ENCODE peak calls at places on chromosomes 3 and 15, in ten cellular contexts. H, J, L, C, P, F, T, E, Z and B are unnamed samples.

GRCh38 chr3:105448338-105448982 is 81.8 kb downstream of the ALCAM start:
- DNase-seq in H (no peak), J (no peak), L (no peak), C (no peak), P (peak), F (no peak), T (no peak), E (no peak), Z (no peak), B (no peak)

GRCh38 chr15:69976366-69976994 is 121.2 kb downstream of the TLE3 start:
- DNase-seq in H (no peak), J (peak), L (peak), C (no peak), P (peak), F (no peak), T (peak), E (no peak), Z (peak), B (peak)

GRCh38 chr3:18559323-18559972 is 134.3 kb upstream of the SATB1 start:
- DNase-seq in H (no peak), J (peak), L (peak), C (no peak), P (peak), F (no peak), T (peak), E (peak), Z (peak), B (no peak)

GRCh38 chr3:110583373-110583935 is 488.2 kb upstream of the NECTIN3 start:
- DNase-seq in H (no peak), J (no peak), L (peak), C (no peak), P (peak), F (no peak), T (no peak), E (no peak), Z (no peak), B (no peak)

GRCh38 chr15:98724017-98724416 is 75.7 kb downstream of the IGF1R start:
- DNase-seq in H (no peak), J (no peak), L (no peak), C (no peak), P (no peak), F (no peak), T (no peak), E (no peak), Z (no peak), B (no peak)

GRCh38 chr3:111809196-111809595 is 49.9 kb upstream of the PHLDB2 start:
- DNase-seq in H (no peak), J (no peak), L (no peak), C (no peak), P (peak), F (no peak), T (no peak), E (no peak), Z (no peak), B (no peak)

GRCh38 chr3:18111702-18112311 is 313.3 kb downstream of the SATB1 start:
- DNase-seq in H (no peak), J (no peak), L (peak), C (no peak), P (peak), F (no peak), T (no peak), E (peak), Z (no peak), B (no peak)

GRCh38 chr15:33737687-33738606 is 230.3 kb upstream of the CHRM5 start:
- DNase-seq in H (no peak), J (peak), L (peak), C (no peak), P (peak), F (no peak), T (no peak), E (peak), Z (peak), B (no peak)

GRCh38 chr15:73573572-73573971 is 59.6 kb downstream of the NPTN start:
- DNase-seq in H (no peak), J (no peak), L (peak), C (peak), P (peak), F (peak), T (peak), E (peak), Z (no peak), B (no peak)

GRCh38 chr3:129723558-129724324 is 117.3 kb upstream of the PLXND1 start:
- DNase-seq in H (peak), J (no peak), L (peak), C (peak), P (peak), F (peak), T (peak), E (no peak), Z (peak), B (peak)

GRCh38 chr3:156787015-156787414 is 39.1 kb upstream of the LEKR1 start:
- DNase-seq in H (no peak), J (no peak), L (no peak), C (no peak), P (no peak), F (no peak), T (no peak), E (peak), Z (no peak), B (no peak)

GRCh38 chr15:67048281-67049279 is 16.8 kb upstream of the SMAD3 start:
- DNase-seq in H (no peak), J (peak), L (peak), C (peak), P (peak), F (peak), T (peak), E (no peak), Z (peak), B (peak)

GRCh38 chr3:89256395-89256794 is 149.0 kb downstream of the EPHA3 start:
- DNase-seq in H (no peak), J (no peak), L (no peak), C (no peak), P (no peak), F (no peak), T (no peak), E (no peak), Z (no peak), B (no peak)

GRCh38 chr15:50257924-50258323 is 7.6 kb downstream of the HDC start:
- DNase-seq in H (no peak), J (peak), L (peak), C (peak), P (peak), F (no peak), T (no peak), E (no peak), Z (no peak), B (no peak)

GRCh38 chr3:197171481-197172067 is 126.8 kb downstream of the DLG1 start:
- DNase-seq in H (no peak), J (no peak), L (peak), C (no peak), P (peak), F (no peak), T (no peak), E (no peak), Z (no peak), B (no peak)

GRCh38 chr3:197175503-197175902 is 122.9 kb downstream of the DLG1 start:
- DNase-seq in H (no peak), J (no peak), L (no peak), C (no peak), P (no peak), F (no peak), T (no peak), E (no peak), Z (no peak), B (no peak)

GRCh38 chr3:197173620-197174019 is 124.8 kb downstream of the DLG1 start:
- DNase-seq in H (no peak), J (no peak), L (no peak), C (no peak), P (no peak), F (no peak), T (no peak), E (no peak), Z (no peak), B (no peak)

GRCh38 chr3:197178998-197179397 is 119.4 kb downstream of the DLG1 start:
- DNase-seq in H (no peak), J (no peak), L (no peak), C (no peak), P (no peak), F (no peak), T (no peak), E (no peak), Z (no peak), B (peak)

GRCh38 chr3:197174927-197175326 is 123.5 kb downstream of the DLG1 start:
- DNase-seq in H (no peak), J (no peak), L (no peak), C (no peak), P (no peak), F (no peak), T (no peak), E (no peak), Z (no peak), B (no peak)
- H3K4me3 ChIP-seq in H (no peak), J (no peak), L (no peak), C (no peak), P (no peak), F (no peak), T (no peak), E (no peak), Z (no peak), B (no peak)

GRCh38 chr15:58760385-58761009 is 10.6 kb upstream of the MINDY2 start:
- DNase-seq in H (no peak), J (peak), L (no peak), C (no peak), P (no peak), F (no peak), T (no peak), E (no peak), Z (no peak), B (no peak)
- TF ChIP-seq CTCF in H (no peak), J (no peak), L (no peak), C (no peak), P (no peak), F (no peak), T (no peak), E (no peak), Z (no peak), B (no peak)

GRCh38 chr3:140342668-140343067 is 335.2 kb upstream of the TRIM42 start:
- DNase-seq in H (no peak), J (no peak), L (peak), C (no peak), P (no peak), F (no peak), T (no peak), E (no peak), Z (no peak), B (no peak)
- H3K4me3 ChIP-seq in H (no peak), J (no peak), L (no peak), C (no peak), P (no peak), F (no peak), T (no peak), E (no peak), Z (no peak), B (no peak)

GRCh38 chr3:46733026-46733800 is 15.5 kb upstream of the PRSS50 start:
- DNase-seq in H (no peak), J (no peak), L (no peak), C (no peak), P (no peak), F (no peak), T (no peak), E (no peak), Z (no peak), B (no peak)
- TF ChIP-seq CTCF in H (no peak), J (no peak), L (no peak), C (no peak), P (peak), F (no peak), T (no peak), E (no peak), Z (no peak), B (no peak)

GRCh38 chr15:65354835-65355172 is 23.0 kb downstream of the IGDCC3 start:
- DNase-seq in H (no peak), J (no peak), L (no peak), C (no peak), P (no peak), F (no peak), T (no peak), E (no peak), Z (no peak), B (no peak)
- H3K4me3 ChIP-seq in H (no peak), J (no peak), L (no peak), C (no peak), P (no peak), F (no peak), T (no peak), E (peak), Z (no peak), B (no peak)

DNA sequence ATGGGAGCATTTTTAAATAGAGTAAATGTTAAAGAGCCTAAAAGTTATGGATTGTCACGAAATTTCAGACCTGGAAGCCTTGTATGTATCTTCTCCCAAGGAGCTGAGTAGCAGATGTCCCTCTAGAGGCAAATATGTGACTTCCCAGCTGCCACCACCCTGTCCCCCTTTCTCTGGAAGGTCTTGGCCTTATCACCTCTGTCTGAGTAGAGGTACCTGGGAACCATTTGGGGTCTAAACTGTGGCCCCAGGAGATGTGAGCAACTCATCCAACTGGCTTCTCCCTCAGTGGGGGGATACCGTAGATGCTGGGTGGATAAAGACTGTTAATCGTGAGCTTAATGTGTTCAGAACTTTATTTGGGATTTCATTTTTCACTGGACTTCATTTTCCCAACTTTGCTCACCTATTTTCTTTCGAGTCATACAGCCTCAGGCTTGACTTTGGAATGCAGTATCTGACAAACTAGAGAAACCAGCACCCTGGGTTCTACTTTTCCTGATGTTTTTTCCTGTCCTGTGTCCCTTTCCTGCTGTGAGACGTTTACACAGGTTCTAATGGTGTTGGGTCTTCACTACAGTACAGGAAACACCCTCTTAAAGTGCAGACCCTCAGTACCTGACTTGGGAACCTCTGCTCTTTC is 53.3 kb upstream of the CCR4 start:
- DNase-seq in H (no peak), J (no peak), L (peak), C (no peak), P (no peak), F (no peak), T (no peak), E (no peak), Z (no peak), B (no peak)
- TF ChIP-seq CTCF in H (no peak), J (no peak), L (peak), C (no peak), P (no peak), F (no peak), T (no peak), E (peak), Z (no peak), B (no peak)

GRCh38 chr15:79093352-79093935 is 2.9 kb upstream of the RASGRF1 start:
- DNase-seq in H (no peak), J (no peak), L (no peak), C (no peak), P (no peak), F (no peak), T (no peak), E (no peak), Z (no peak), B (no peak)
- H3K4me3 ChIP-seq in H (no peak), J (no peak), L (no peak), C (no peak), P (no peak), F (no peak), T (no peak), E (no peak), Z (no peak), B (no peak)